ENCODE peak calls at places on chromosome 18, in four cellular contexts. One of them, this sample, is unnamed.

GRCh38 chr18:76697441-76697901 is 124.9 kb upstream of the ZNF236 start:
- DNase-seq in activated naive CD4-positive, alpha-beta T cell: no peak
- DNase-seq in Daoy: no peak
- DNase-seq in stimulated activated CD8-positive, alpha-beta memory T cell treated with anti-CD3 and anti-CD28 coated beads, Interleukin-7, amount 100 ng/mL, for 1 hour: no peak
- DNase-seq in this sample: no peak

GRCh38 chr18:6327485-6327884 is 87.2 kb downstream of the L3MBTL4 start:
- DNase-seq in activated naive CD4-positive, alpha-beta T cell: no peak
- DNase-seq in Daoy: no peak
- DNase-seq in stimulated activated CD8-positive, alpha-beta memory T cell treated with anti-CD3 and anti-CD28 coated beads, Interleukin-7, amount 100 ng/mL, for 1 hour: no peak
- DNase-seq in this sample: no peak

GRCh38 chr18:5173216-5173615 is 23.8 kb downstream of the AKAIN1 start:
- DNase-seq in activated naive CD4-positive, alpha-beta T cell: no peak
- DNase-seq in Daoy: no peak
- DNase-seq in stimulated activated CD8-positive, alpha-beta memory T cell treated with anti-CD3 and anti-CD28 coated beads, Interleukin-7, amount 100 ng/mL, for 1 hour: no peak
- DNase-seq in this sample: peak; percentile 90

GRCh38 chr18:50466634-50467033 is 91.8 kb downstream of the SKA1 start:
- DNase-seq in activated naive CD4-positive, alpha-beta T cell: no peak
- DNase-seq in Daoy: peak; percentile 6
- DNase-seq in stimulated activated CD8-positive, alpha-beta memory T cell treated with anti-CD3 and anti-CD28 coated beads, Interleukin-7, amount 100 ng/mL, for 1 hour: no peak
- DNase-seq in this sample: no peak

GRCh38 chr18:69727912-69728572 is 219.6 kb downstream of the CD226 start:
- DNase-seq in activated naive CD4-positive, alpha-beta T cell: no peak
- DNase-seq in Daoy: no peak
- DNase-seq in stimulated activated CD8-positive, alpha-beta memory T cell treated with anti-CD3 and anti-CD28 coated beads, Interleukin-7, amount 100 ng/mL, for 1 hour: no peak
- DNase-seq in this sample: no peak

GRCh38 chr18:2825613-2826205 is 21.1 kb upstream of the EMILIN2 start:
- DNase-seq in activated naive CD4-positive, alpha-beta T cell: no peak
- DNase-seq in Daoy: no peak
- DNase-seq in stimulated activated CD8-positive, alpha-beta memory T cell treated with anti-CD3 and anti-CD28 coated beads, Interleukin-7, amount 100 ng/mL, for 1 hour: no peak
- DNase-seq in this sample: no peak

GRCh38 chr18:42784612-42785011 is 330.9 kb downstream of the RIT2 start:
- DNase-seq in activated naive CD4-positive, alpha-beta T cell: no peak
- DNase-seq in Daoy: no peak
- DNase-seq in stimulated activated CD8-positive, alpha-beta memory T cell treated with anti-CD3 and anti-CD28 coated beads, Interleukin-7, amount 100 ng/mL, for 1 hour: no peak
- DNase-seq in this sample: no peak

GRCh38 chr18:49055787-49056186 is 105.0 kb upstream of the SMAD7 start:
- DNase-seq in activated naive CD4-positive, alpha-beta T cell: no peak
- DNase-seq in Daoy: peak; percentile 88
- DNase-seq in stimulated activated CD8-positive, alpha-beta memory T cell treated with anti-CD3 and anti-CD28 coated beads, Interleukin-7, amount 100 ng/mL, for 1 hour: no peak
- DNase-seq in this sample: no peak

GRCh38 chr18:79062806-79063205 is 6.4 kb upstream of the ATP9B start:
- DNase-seq in activated naive CD4-positive, alpha-beta T cell: no peak
- DNase-seq in Daoy: no peak
- DNase-seq in stimulated activated CD8-positive, alpha-beta memory T cell treated with anti-CD3 and anti-CD28 coated beads, Interleukin-7, amount 100 ng/mL, for 1 hour: no peak
- DNase-seq in this sample: no peak

GRCh38 chr18:38087538-38087937 is 521.9 kb upstream of the CELF4 start:
- DNase-seq in activated naive CD4-positive, alpha-beta T cell: no peak
- DNase-seq in Daoy: no peak
- DNase-seq in stimulated activated CD8-positive, alpha-beta memory T cell treated with anti-CD3 and anti-CD28 coated beads, Interleukin-7, amount 100 ng/mL, for 1 hour: no peak
- DNase-seq in this sample: no peak

This sample was measured in G401.